ENCODE peak calls at places on chromosomes 3 and 15, in ten cellular contexts. U, W, Z, N, I, T, F, P, J and S are unnamed samples. For H3K27me3, the result is how much of the 10 kb centered on the place peaks cover.

GRCh38 chr3:172161959-172162358 is 122.6 kb downstream of the FNDC3B start:
- DNase-seq in U (no peak), W (no peak), Z (no peak), N (no peak), I (no peak), T (no peak), F (no peak), P (no peak), J (no peak), S (no peak)

GRCh38 chr3:176767385-176767784 is 429.9 kb downstream of the TBL1XR1 start:
- DNase-seq in U (no peak), W (no peak), Z (no peak), N (no peak), I (no peak), T (no peak), F (peak), P (peak), J (no peak), S (peak)

GRCh38 chr3:128649264-128649663 is 1.4 kb downstream of the RPN1 start:
- DNase-seq in U (no peak), W (no peak), Z (no peak), N (no peak), I (no peak), T (no peak), F (peak), P (no peak), J (no peak), S (no peak)

GRCh38 chr3:100260081-100260684 is 609 bp upstream of the TBC1D23 start:
- DNase-seq in U (no peak), W (peak), Z (peak), N (no peak), I (peak), T (no peak), F (peak), P (peak), J (peak), S (peak)

GRCh38 chr3:145972851-145973250 is 188.1 kb downstream of the PLOD2 start:
- DNase-seq in U (no peak), W (no peak), Z (no peak), N (no peak), I (no peak), T (no peak), F (no peak), P (no peak), J (no peak), S (no peak)

GRCh38 chr3:129521702-129522101 is 6.7 kb upstream of the RHO start:
- DNase-seq in U (no peak), W (no peak), Z (no peak), N (no peak), I (no peak), T (no peak), F (no peak), P (no peak), J (no peak), S (no peak)

GRCh38 chr3:634511-634910 is 437.9 kb downstream of the CHL1 start:
- DNase-seq in U (no peak), W (no peak), Z (no peak), N (no peak), I (peak), T (no peak), F (no peak), P (no peak), J (no peak), S (no peak)

GRCh38 chr15:55588070-55588817 is at the start of gene PYGO1:
- DNase-seq in U (peak), W (no peak), Z (peak), N (peak), I (peak), T (peak), F (peak), P (peak), J (peak), S (peak)

GRCh38 chr15:71496336-71496955 is 313.9 kb upstream of the NR2E3 start:
- DNase-seq in U (no peak), W (no peak), Z (no peak), N (no peak), I (no peak), T (no peak), F (peak), P (peak), J (no peak), S (peak)

GRCh38 chr3:37971467-37971866 is 19.1 kb upstream of the VILL start:
- DNase-seq in U (no peak), W (no peak), Z (no peak), N (no peak), I (no peak), T (no peak), F (no peak), P (no peak), J (no peak), S (no peak)

GRCh38 chr3:17740703-17741102 is 1.7 kb downstream of the TBC1D5 start:
- DNase-seq in U (no peak), W (no peak), Z (no peak), N (no peak), I (no peak), T (no peak), F (peak), P (peak), J (no peak), S (peak)

DNA sequence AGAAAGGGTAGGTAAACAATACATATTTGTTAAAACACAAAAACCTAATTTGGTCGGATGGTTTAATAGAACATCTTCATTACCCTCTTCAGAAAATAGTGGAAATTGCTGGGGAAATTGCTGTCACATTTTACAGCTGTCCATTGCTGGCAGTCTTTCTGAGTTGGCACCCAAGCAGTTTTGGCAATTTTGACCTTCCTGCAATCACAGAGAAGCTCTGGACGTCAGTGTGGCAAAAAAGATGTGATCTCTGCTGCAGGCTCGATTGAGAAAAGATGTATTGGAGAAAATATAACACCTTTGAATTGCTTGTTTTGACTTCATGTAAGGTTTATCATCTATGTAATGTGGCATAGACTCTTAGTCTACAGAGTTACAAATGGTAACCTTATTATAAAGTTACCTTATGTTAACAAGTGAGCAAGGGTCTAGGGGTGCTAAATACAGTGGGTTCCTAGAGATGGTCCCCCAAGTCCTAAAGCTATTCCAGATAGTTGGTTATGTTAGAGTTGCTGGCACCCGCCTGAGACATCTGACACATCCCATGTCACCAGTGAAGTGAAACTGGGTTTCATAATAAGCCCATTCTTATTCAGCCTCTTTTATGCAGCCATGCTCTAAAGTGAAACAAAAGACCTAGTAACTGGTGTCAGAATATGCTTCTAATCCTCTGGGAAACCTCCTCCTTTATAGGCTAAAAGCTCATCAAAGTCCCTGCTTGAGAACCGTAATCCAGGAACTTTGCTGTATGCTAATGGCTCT is 14.0 kb downstream of the UBE2E1 start:
- DNase-seq in U (no peak), W (no peak), Z (no peak), N (no peak), I (no peak), T (no peak), F (no peak), P (no peak), J (no peak), S (no peak)
- H3K27ac ChIP-seq in U (no peak), W (no peak), Z (no peak), N (no peak), I (no peak), T (no peak), F (no peak), P (no peak), J (no peak), S (no peak)

DNA sequence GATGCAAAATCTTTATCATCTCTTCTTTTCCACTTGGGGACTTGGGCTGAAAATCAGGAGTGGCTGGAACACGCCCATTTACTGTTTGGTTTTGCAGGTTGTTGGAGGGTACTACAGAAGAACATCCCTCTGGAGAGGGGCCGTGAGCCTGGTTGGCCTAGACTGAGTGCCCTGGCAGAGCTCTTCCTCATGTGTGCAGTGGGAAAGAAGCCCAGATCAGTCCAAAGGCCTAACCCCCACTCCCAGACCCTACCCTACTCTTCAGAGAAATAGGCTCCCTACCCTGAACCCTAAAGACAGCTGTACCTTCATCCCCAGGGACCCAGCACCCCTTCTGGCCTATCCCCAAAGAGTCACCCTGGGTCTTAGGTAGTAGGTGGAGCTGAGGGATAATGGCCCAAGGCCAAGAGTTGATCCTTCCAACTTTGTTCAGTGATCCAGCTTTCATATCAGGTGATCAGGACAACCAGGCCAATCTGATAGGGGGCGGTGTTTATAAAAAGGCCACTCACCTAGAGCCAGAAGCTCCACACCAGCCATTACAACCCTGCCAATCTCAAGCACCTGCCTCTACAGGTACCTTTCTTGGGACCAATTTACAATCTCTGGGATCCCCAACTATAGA is at the start of gene CYP1A2:
- DNase-seq in U (no peak), W (no peak), Z (peak), N (no peak), I (no peak), T (no peak), F (no peak), P (no peak), J (no peak), S (no peak)
- H3K27me3 ChIP-seq in U (under half), W (under half), Z (under half), N (under half), I (under half), T (under half), F (under half), P (under half), J (half or more), S (under half)

GRCh38 chr15:34588046-34588674 is 4.7 kb upstream of the GOLGA8B start:
- DNase-seq in U (peak), W (peak), Z (peak), N (peak), I (peak), T (peak), F (peak), P (peak), J (peak), S (peak)
- H3K27ac ChIP-seq in U (no peak), W (no peak), Z (no peak), N (no peak), I (no peak), T (peak), F (peak), P (peak), J (peak), S (no peak)

DNA sequence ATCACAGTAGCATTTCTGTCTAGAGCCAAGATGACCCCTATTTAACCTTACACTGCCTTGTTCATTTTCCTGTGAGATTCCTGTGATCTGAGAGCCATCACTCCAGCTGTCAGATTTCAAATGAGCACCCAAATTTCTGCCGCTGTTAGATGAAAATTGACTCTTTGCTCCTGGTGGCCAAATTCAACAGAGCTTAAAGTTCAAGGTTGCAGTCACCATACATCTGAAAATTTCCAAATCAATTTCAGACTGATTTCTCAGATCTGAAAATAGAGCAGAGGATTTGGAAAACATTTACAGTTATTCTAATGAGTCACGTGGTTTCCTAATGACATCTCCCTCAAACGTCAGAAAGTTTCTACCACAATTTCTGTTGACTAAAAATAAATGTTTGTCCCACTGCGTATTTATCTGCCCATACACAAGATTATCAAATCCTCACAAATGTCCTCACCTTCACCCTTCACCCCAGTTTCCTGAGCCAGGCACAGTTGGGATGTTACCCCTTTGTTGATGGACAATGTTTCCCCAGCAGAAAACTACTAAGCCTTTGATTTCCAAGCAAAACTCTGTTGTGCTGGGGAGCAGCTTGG is 16.4 kb downstream of the HDC start:
- DNase-seq in U (no peak), W (no peak), Z (no peak), N (no peak), I (peak), T (no peak), F (peak), P (no peak), J (no peak), S (no peak)
- H3K27me3 ChIP-seq in U (under half), W (under half), Z (under half), N (under half), I (under half), T (under half), F (under half), P (under half), J (under half), S (under half)

GRCh38 chr15:99322643-99323405 is 71.5 kb downstream of the LRRC28 start:
- DNase-seq in U (no peak), W (no peak), Z (no peak), N (no peak), I (no peak), T (no peak), F (peak), P (peak), J (no peak), S (no peak)

GRCh38 chr15:99324700-99325099 is 73.4 kb downstream of the LRRC28 start:
- DNase-seq in U (no peak), W (no peak), Z (no peak), N (no peak), I (no peak), T (no peak), F (no peak), P (no peak), J (no peak), S (no peak)

GRCh38 chr15:99320374-99321215 is 69.3 kb downstream of the LRRC28 start:
- DNase-seq in U (no peak), W (no peak), Z (no peak), N (no peak), I (no peak), T (no peak), F (peak), P (no peak), J (no peak), S (peak)

GRCh38 chr15:99324082-99324620 is 72.9 kb downstream of the LRRC28 start:
- DNase-seq in U (no peak), W (no peak), Z (no peak), N (no peak), I (no peak), T (no peak), F (peak), P (peak), J (no peak), S (peak)

DNA sequence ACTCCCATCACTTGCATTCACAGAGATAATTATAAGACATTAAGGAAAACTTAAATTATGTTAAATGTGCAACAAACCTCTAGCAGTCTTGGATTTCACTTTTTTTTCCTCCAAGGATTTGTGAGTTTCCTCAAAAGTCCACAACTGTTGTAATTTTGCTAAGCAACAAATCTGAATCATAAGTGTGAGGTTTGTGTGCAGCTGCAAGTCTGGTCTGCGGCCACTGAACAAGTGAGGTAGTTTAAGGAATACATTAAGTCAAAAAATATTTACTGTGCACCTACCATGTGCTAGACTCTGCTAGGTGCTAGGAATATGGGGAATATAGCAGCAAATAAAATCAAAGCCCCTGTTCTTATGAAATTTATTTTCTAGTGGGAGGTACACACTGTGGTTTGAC is 70.2 kb downstream of the LRRC28 start:
- DNase-seq in U (no peak), W (no peak), Z (no peak), N (no peak), I (no peak), T (no peak), F (peak), P (peak), J (no peak), S (peak)
- H3K27ac ChIP-seq in U (no peak), W (no peak), Z (peak), N (no peak), I (no peak), T (no peak), F (peak), P (no peak), J (no peak), S (peak)

GRCh38 chr15:77696871-77697270 is 64.2 kb upstream of the LINGO1 start:
- DNase-seq in U (no peak), W (no peak), Z (peak), N (no peak), I (no peak), T (no peak), F (no peak), P (no peak), J (no peak), S (no peak)

GRCh38 chr15:77695548-77695947 is 62.8 kb upstream of the LINGO1 start:
- DNase-seq in U (no peak), W (no peak), Z (peak), N (no peak), I (no peak), T (no peak), F (no peak), P (no peak), J (no peak), S (no peak)

GRCh38 chr15:77698481-77698880 is 65.8 kb upstream of the LINGO1 start:
- DNase-seq in U (no peak), W (no peak), Z (no peak), N (no peak), I (no peak), T (no peak), F (no peak), P (no peak), J (no peak), S (no peak)

GRCh38 chr15:77697893-77698292 is 65.2 kb upstream of the LINGO1 start:
- DNase-seq in U (no peak), W (no peak), Z (no peak), N (no peak), I (no peak), T (no peak), F (no peak), P (no peak), J (no peak), S (no peak)

DNA sequence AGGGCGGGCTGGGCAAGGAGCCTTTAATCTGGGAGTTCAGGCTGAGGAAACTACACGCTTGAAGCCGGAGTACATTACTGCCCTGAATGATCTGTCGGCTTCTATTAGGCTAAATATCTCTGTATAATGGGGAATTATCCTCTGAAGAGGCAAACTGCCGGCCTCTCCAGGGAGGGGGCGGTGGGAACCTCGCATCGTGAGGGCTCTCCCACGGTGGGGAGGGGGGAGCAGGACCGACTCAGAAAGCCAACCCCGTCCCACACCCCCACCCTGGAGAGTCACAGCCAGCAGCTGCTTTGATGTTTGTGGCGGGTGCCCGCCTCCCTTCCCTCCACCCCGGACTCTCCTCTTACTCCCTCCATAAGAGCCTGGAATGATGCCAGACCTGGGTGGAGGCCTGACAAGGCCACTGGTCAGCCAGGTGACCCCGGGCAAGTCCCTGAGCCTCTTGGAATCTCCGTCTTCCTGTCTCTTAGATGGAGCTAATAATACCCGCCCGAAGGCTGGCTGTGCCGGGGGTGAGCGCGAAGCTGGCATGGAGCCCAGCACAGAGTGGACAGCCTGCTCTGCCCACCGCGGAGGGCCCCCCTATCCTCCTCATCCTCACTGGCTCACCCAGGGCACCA is 63.4 kb upstream of the LINGO1 start:
- DNase-seq in U (no peak), W (no peak), Z (peak), N (no peak), I (no peak), T (peak), F (no peak), P (no peak), J (no peak), S (no peak)
- H3K27me3 ChIP-seq in U (under half), W (under half), Z (under half), N (under half), I (under half), T (under half), F (under half), P (under half), J (under half), S (under half)

DNA sequence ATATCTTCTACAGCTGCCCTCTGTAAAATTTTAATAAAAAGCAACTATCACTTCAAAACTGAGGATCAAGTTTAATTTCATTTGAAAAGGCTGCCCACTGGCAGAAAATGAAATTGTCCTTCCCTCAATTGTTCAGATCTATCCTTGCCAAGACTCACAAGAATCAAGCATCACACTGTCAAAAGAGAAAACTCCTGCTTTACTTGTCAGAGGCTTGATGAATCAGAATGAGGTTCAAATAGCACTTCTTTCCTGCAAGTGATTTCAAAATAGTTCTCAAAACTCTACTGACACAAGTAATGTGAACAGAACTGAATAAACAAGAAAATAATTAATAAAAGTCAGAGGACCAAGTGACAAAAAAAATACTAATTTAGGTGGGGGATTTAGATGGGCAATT is 70.6 kb downstream of the GOLIM4 start:
- DNase-seq in U (no peak), W (no peak), Z (no peak), N (no peak), I (no peak), T (no peak), F (peak), P (peak), J (no peak), S (no peak)
- H3K27ac ChIP-seq in U (no peak), W (peak), Z (peak), N (no peak), I (no peak), T (no peak), F (no peak), P (peak), J (no peak), S (no peak)